ENCODE peak calls at places on chromosomes 2 and 18, in four cellular contexts. F is activated CD4-positive, CD25-positive, alpha-beta regulatory T cell treated with anti-CD3 and anti-CD28 coated beads, Interleukin-2, amount 50 U/mL, for 72 hours; C is cortex of kidney; Z is midbrain. L is an unnamed sample.

GRCh38 chr18:8423051-8423558 is 186.1 kb upstream of the RAB12 start:
- DNase-seq in F (no peak), C (no peak), Z (no peak), L (peak)

GRCh38 chr2:39530423-39530866 is 93.4 kb upstream of the MAP4K3 start:
- DNase-seq in F (no peak), C (no peak), Z (no peak), L (peak)

GRCh38 chr2:33000986-33001385 is 54.2 kb downstream of the LTBP1 start:
- DNase-seq in F (no peak), C (no peak), Z (no peak), L (no peak)

GRCh38 chr18:46299465-46300004 is 195.3 kb downstream of the HAUS1 start:
- DNase-seq in F (no peak), C (no peak), Z (no peak), L (no peak)

GRCh38 chr2:187224989-187225388 is 223.1 kb downstream of the CALCRL start:
- DNase-seq in F (no peak), C (no peak), Z (no peak), L (no peak)

GRCh38 chr2:20424300-20425290 is 22.3 kb upstream of the RHOB start:
- DNase-seq in F (no peak), C (no peak), Z (peak), L (peak)

GRCh38 chr2:12847694-12848093 is 131.0 kb downstream of the TRIB2 start:
- DNase-seq in F (no peak), C (no peak), Z (peak), L (no peak)

GRCh38 chr2:160253440-160254296 is 53.6 kb upstream of the ITGB6 start:
- DNase-seq in F (no peak), C (no peak), Z (no peak), L (no peak)

GRCh38 chr2:219282943-219283581 is 3.9 kb downstream of the DNAJB2 start:
- DNase-seq in F (no peak), C (no peak), Z (no peak), L (no peak)

GRCh38 chr2:85888020-85888744 is 608 bp downstream of the ST3GAL5 start:
- DNase-seq in F (peak), C (no peak), Z (peak), L (peak)

L was measured in mesenchymal stem cell.